ENCODE peak calls at places on chromosomes 2 and 18, in eight cellular contexts. Q is A549, Z is AG04450, G is fibroblast of pulmonary artery, F is cardiac muscle cell, K is AG10803, S is prostate gland, L is left ventricle myocardium inferior. C is an unnamed sample.

GRCh38 chr2:128372621-128373341 is 54.1 kb upstream of the HS6ST1 start:
- DNase-seq in Q (no peak), L (no peak), K (no peak), S (no peak), Z (no peak), G (no peak), F (no peak), C (no peak)

GRCh38 chr2:7004641-7005040 is 87.4 kb downstream of the RNF144A start:
- DNase-seq in Z (no peak), L (no peak), Q (no peak), G (no peak), F (no peak), K (no peak), S (no peak), C (no peak)

GRCh38 chr2:226796840-226797288 is 2.8 kb downstream of the IRS1 start:
- DNase-seq in L (peak; percentile 49), Q (no peak), K (peak; percentile 68), G (peak; percentile 21), S (peak; percentile 58), Z (no peak), F (no peak), C (no peak)

GRCh38 chr2:234158812-234159211 is 108.3 kb downstream of the SPP2 start:
- DNase-seq in S (no peak), F (no peak), Q (no peak), Z (no peak), K (no peak), L (no peak), G (no peak), C (no peak)

GRCh38 chr2:46014911-46015654 is 282.1 kb upstream of the EPAS1 start:
- DNase-seq in K (peak; percentile 68), Q (no peak), L (no peak), G (peak; percentile 89), Z (no peak), F (peak; percentile 31), S (no peak), C (peak; percentile 22)

GRCh38 chr2:210584834-210585233 is 28.4 kb downstream of the CPS1 start:
- DNase-seq in K (no peak), L (no peak), S (no peak), G (peak; percentile 59), Q (peak; percentile 46), Z (no peak), F (no peak), C (no peak)

GRCh38 chr2:289362-290089 is 1.6 kb upstream of the ALKAL2 start:
- DNase-seq in Q (peak; percentile 25), G (peak; percentile 18), F (peak; percentile 25), S (no peak), K (peak; percentile 2), Z (no peak), L (no peak), C (no peak)

GRCh38 chr2:106160786-106161261 is 33.3 kb downstream of the UXS1 start:
- DNase-seq in Q (no peak), K (no peak), S (no peak), Z (no peak), F (no peak), G (no peak), L (no peak), C (no peak)

GRCh38 chr2:204914708-204915107 is 369.4 kb downstream of the PARD3B start:
- DNase-seq in Z (no peak), G (no peak), L (no peak), F (no peak), K (no peak), Q (no peak), S (no peak), C (no peak)

GRCh38 chr2:133508546-133509165 is 59.6 kb downstream of the NCKAP5 start:
- DNase-seq in Z (no peak), F (no peak), S (no peak), Q (no peak), K (no peak), L (no peak), G (no peak), C (no peak)

GRCh38 chr2:43139501-43139900 is 86.9 kb downstream of the ZFP36L2 start:
- DNase-seq in L (no peak), F (no peak), Z (no peak), K (no peak), Q (no peak), S (no peak), G (no peak), C (no peak)

GRCh38 chr2:7886665-7887064 is 795.2 kb upstream of the ID2 start:
- DNase-seq in F (no peak), S (no peak), Q (no peak), K (peak; percentile 3), L (no peak), G (no peak), Z (no peak), C (no peak)

GRCh38 chr2:231780123-231780908 is 766 bp downstream of the PDE6D start:
- DNase-seq in S (no peak), L (no peak), Q (no peak), K (no peak), G (peak; percentile 33), F (peak; percentile 71), Z (no peak), C (no peak)

GRCh38 chr2:48270209-48270608 is 259.7 kb upstream of the STON1 start:
- DNase-seq in G (no peak), F (no peak), S (no peak), L (no peak), K (no peak), Q (no peak), Z (no peak), C (no peak)

GRCh38 chr18:52499646-52500045 is 159.6 kb downstream of the DCC start:
- DNase-seq in S (no peak), Z (no peak), L (no peak), F (no peak), K (peak; percentile 0), Q (peak; percentile 88), G (no peak), C (no peak)

GRCh38 chr2:61536086-61536722 is 2.0 kb downstream of the XPO1 start:
- DNase-seq in Q (peak; percentile 30), K (no peak), G (peak; percentile 28), Z (no peak), F (peak; percentile 94), L (peak; percentile 84), S (peak; percentile 12), C (no peak)

GRCh38 chr18:55400590-55401274 is 187.3 kb downstream of the TCF4 start:
- DNase-seq in K (no peak), Q (no peak), S (no peak), F (no peak), Z (no peak), G (peak; percentile 44), L (no peak), C (no peak)
- H3K4me3 ChIP-seq in K (peak overlapping the region; percentile 66), Q (no peak overlapping the region), S (no peak overlapping the region), F (no peak overlapping the region), Z (no peak overlapping the region), G (peak overlapping the region; percentile 59), L (peak overlapping the region; percentile 55), C (peak overlapping the region; percentile 41)

DNA sequence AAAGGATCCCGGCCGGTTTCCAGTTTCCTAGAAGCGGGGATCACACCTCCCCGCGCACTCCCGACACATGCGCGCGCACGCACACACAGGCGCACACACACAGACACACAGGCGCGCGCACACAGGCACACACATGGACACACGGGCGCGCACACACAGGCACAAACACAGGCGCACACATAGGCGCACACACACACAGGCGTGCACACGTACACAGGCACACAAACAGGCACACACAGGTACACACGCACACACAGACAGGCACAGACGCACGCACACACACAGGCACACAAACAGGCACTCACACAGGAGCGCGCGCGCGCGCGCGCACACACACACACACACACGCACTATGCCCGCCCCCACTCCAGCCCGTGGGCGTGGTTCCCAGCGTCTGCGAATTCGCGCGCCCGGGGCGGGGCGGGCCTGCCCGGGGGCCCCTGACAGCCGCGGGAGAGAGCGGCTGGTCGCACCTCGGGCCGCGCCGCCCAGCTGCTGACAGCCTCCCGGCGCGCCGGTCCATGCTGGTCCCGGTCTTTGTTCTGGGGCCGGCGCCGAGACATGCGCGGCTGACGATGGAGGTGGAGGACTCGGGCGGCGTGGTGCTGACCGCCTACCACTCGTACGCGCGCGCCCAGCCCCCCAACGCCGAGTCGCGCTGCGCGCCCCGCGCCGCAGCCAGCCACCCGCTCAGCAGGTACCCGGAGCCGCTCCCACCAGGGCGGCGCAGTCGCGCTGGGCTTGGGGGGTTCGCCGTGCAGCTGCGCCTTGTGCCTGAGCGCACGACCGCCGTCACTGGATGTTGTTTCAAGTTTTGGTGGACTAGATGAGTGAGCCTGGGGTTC is at the start of gene ARHGAP28:
- DNase-seq in Q (peak; percentile 76), F (peak; percentile 96), G (peak; percentile 72), Z (peak; percentile 86), K (peak; percentile 63), S (peak; percentile 66), L (peak; percentile 87), C (peak; percentile 65)
- TF ChIP-seq CTCF in Q (no peak), F (peak; percentile 32), G (no peak), Z (peak; percentile 23), K (no peak), S (peak; percentile 30), L (peak; percentile 55), C (peak; percentile 20)

DNA sequence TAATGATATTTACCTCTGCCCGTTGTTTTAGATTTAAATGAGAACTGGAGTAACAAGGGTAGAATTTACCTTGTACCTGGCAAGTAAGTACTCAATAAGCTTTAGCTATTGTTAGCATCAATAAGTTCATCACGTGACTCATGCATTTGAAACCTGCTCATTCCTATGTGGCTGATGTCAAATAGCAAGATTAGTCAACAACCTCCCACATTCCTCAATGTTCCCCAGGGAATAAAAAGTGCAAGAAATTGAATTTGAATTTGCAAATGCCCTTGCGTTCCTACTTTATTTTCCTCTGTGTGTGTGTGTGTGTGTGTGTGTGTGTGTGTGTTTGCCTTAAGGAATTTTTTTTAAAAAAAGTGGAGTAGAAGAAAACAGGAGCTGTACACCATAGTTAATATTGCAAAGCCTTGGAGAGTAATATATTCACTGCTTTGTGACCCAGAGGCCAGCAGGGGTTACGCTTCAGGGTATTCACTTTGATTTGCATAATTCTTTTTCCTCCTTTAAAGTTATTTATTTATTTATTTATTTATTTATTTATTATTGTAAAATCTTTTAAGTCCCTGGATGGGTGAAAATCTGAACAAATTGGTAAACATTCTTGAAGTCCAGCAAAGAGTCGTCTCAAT is 43.9 kb upstream of the DNAH7 start:
- DNase-seq in K (peak; percentile 96), G (peak; percentile 88), L (no peak), F (no peak), Z (peak; percentile 51), S (no peak), Q (peak; percentile 29), C (no peak)
- H3K4me3 ChIP-seq in K (peak overlapping the region; percentile 28), G (no peak overlapping the region), L (no peak overlapping the region), F (no peak overlapping the region), Z (no peak overlapping the region), S (no peak overlapping the region), Q (no peak overlapping the region), C (no peak overlapping the region)

DNA sequence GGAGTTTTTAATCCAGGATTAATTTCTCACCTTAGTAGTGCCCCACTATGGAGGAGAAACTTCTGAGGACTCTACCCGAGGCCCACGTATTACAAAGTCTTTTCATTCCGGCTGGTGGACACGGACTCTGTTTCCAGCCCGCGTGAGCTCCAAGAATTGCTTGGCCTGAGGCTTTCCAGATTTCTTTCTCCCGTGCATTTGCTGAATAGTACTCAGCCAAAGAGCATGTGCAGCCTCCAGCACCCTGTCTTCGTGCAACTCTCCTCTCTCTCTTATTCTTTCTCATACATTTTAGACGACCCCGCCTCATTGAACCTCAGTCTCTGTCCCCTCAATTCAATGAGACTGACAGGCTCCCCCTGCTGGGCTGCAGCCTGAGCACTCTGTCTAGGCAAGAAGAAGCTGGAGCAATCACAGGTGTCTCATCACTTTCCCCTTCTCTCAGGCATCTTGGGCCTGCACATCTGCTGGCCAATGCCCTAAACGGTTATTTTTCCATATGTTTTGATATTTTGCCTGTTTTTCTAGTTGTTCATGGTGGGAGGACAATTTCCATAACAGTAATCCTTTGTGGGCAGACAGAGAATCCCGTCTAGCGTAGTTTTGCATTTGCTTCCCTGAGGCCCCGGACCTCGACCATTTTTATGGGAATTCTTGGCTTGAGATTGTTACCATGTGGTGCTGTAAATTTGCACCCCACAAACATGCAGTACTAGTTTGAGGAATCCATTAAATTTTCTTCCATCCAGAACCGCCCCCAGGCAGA is 50.0 kb upstream of the LPIN2 start:
- DNase-seq in S (peak; percentile 40), K (peak; percentile 25), Q (peak; percentile 42), Z (no peak), G (peak; percentile 49), F (peak; percentile 85), L (peak; percentile 58), C (peak; percentile 24)
- TF ChIP-seq CTCF in S (peak; percentile 47), K (peak; percentile 81), Q (peak; percentile 60), Z (peak; percentile 81), G (peak; percentile 92), F (peak; percentile 89), L (peak; percentile 86), C (peak; percentile 90)